ENCODE peak calls at places on chromosomes 12 and 14, in five cellular contexts. A is HFFc6, L is AG10803, T is T-helper 17 cell, H is iPS-NIHi11. P is an unnamed sample.

GRCh38 chr14:58626441-58626840 is 11.3 kb upstream of the DACT1 start:
- DNase-seq in A (peak), L (peak), T (no peak), H (no peak), P (no peak)

GRCh38 chr14:24965934-24966593 is 83.9 kb downstream of the STXBP6 start:
- DNase-seq in A (peak), L (peak), T (no peak), H (peak), P (no peak)

GRCh38 chr12:124110372-124110883 is 137.4 kb downstream of the ZNF664 start:
- DNase-seq in A (no peak), L (no peak), T (no peak), H (no peak), P (no peak)

GRCh38 chr12:14577344-14577743 is 9.7 kb upstream of the PLBD1 start:
- DNase-seq in A (no peak), L (peak), T (no peak), H (no peak), P (no peak)

GRCh38 chr12:12717586-12718381 is 616 bp downstream of the CDKN1B start:
- DNase-seq in A (no peak), L (no peak), T (no peak), H (peak), P (peak)

GRCh38 chr14:83873626-83874025 is 1656.3 kb upstream of the FLRT2 start:
- DNase-seq in A (no peak), L (no peak), T (no peak), H (no peak), P (no peak)

GRCh38 chr14:65411656-65412188 is 808 bp upstream of the FUT8 start:
- DNase-seq in A (peak), L (peak), T (peak), H (peak), P (peak)

GRCh38 chr12:68613209-68613904 is 2.7 kb downstream of the RAP1B start:
- DNase-seq in A (no peak), L (no peak), T (peak), H (no peak), P (peak)

GRCh38 chr12:112153900-112154234 is 28.5 kb downstream of the TRAFD1 start:
- DNase-seq in A (no peak), L (no peak), T (no peak), H (no peak), P (no peak)

GRCh38 chr14:69880851-69881250 is 1.6 kb downstream of the SMOC1 start:
- DNase-seq in A (no peak), L (no peak), T (no peak), H (no peak), P (no peak)

GRCh38 chr14:36264107-36264506 is 56.3 kb downstream of the MBIP start:
- DNase-seq in A (no peak), L (no peak), T (no peak), H (no peak), P (no peak)

GRCh38 chr12:53205747-53206146 is 1.3 kb downstream of the ITGB7 start:
- DNase-seq in A (peak), L (peak), T (no peak), H (no peak), P (no peak)

GRCh38 chr12:77089701-77090220 is 24.4 kb upstream of the E2F7 start:
- DNase-seq in A (no peak), L (no peak), T (no peak), H (no peak), P (no peak)

GRCh38 chr14:33359288-33359881 is 420.7 kb downstream of the NPAS3 start:
- DNase-seq in A (no peak), L (no peak), T (no peak), H (no peak), P (no peak)

GRCh38 chr12:12748051-12748450 is 30.9 kb downstream of the CDKN1B start:
- DNase-seq in A (no peak), L (no peak), T (no peak), H (no peak), P (no peak)

GRCh38 chr14:104797112-104798044 is 1.8 kb upstream of the AKT1 start:
- DNase-seq in A (no peak), L (no peak), T (no peak), H (no peak), P (no peak)